ENCODE peak calls at places on chromosome 14, in seven cellular contexts. P, Q, F, I, Z, E and A are unnamed samples.

GRCh38 chr14:105315211-105315721 is 718 bp downstream of the PACS2 start:
- DNase-seq in I (no peak), Q (peak), F (no peak), Z (peak), P (peak), E (peak), A (no peak)

GRCh38 chr14:105333020-105333490 is 18.5 kb downstream of the PACS2 start:
- DNase-seq in Q (no peak), I (no peak), E (peak), P (no peak), Z (no peak), F (no peak), A (no peak)

GRCh38 chr14:95265106-95266094 is 54.3 kb downstream of the CLMN start:
- DNase-seq in F (no peak), P (peak), I (peak), Q (peak), Z (peak), E (peak), A (peak)

GRCh38 chr14:64979336-64980074 is 7.2 kb upstream of the FNTB start:
- DNase-seq in Q (peak), E (no peak), F (no peak), P (peak), Z (no peak), I (no peak), A (no peak)

GRCh38 chr14:80278293-80279037 is 67.2 kb upstream of the DIO2 start:
- DNase-seq in I (peak), P (peak), Z (peak), Q (peak), F (no peak), E (no peak), A (peak)

GRCh38 chr14:79749051-79749450 is 462.3 kb downstream of the DIO2 start:
- DNase-seq in F (no peak), P (no peak), Q (no peak), I (no peak), Z (no peak), E (no peak), A (no peak)

GRCh38 chr14:64210211-64210610 is 84.0 kb downstream of the ESR2 start:
- DNase-seq in Q (no peak), Z (no peak), I (no peak), E (no peak), F (no peak), P (no peak), A (no peak)

GRCh38 chr14:59215353-59215752 is 26.9 kb downstream of the DAAM1 start:
- DNase-seq in F (no peak), I (peak), Q (peak), P (peak), E (no peak), Z (peak), A (no peak)

GRCh38 chr14:102418853-102419240 is 56.1 kb downstream of the TECPR2 start:
- DNase-seq in Q (no peak), P (no peak), I (no peak), E (no peak), F (no peak), Z (no peak), A (no peak)

GRCh38 chr14:101018561-101019290 is 115.2 kb upstream of the RTL1 start:
- DNase-seq in E (no peak), Q (no peak), P (no peak), I (no peak), F (peak), Z (peak), A (no peak)

GRCh38 chr14:89543420-89543790 is 126.4 kb upstream of the FOXN3 start:
- DNase-seq in P (no peak), Z (peak), Q (peak), E (no peak), I (no peak), F (no peak), A (no peak)

GRCh38 chr14:58362798-58363412 is 32.8 kb upstream of the TOMM20L start:
- DNase-seq in Q (peak), Z (no peak), E (no peak), F (no peak), I (no peak), P (peak), A (no peak)

GRCh38 chr14:56580317-56580711 is 716 bp downstream of the TMEM260 start:
- DNase-seq in P (no peak), F (no peak), Z (no peak), Q (no peak), I (no peak), E (no peak), A (no peak)

GRCh38 chr14:56587701-56588100 is 8.1 kb downstream of the TMEM260 start:
- DNase-seq in P (no peak), I (no peak), E (no peak), Q (no peak), Z (no peak), F (no peak), A (no peak)

GRCh38 chr14:56590535-56590951 is 10.9 kb downstream of the TMEM260 start:
- DNase-seq in F (no peak), P (no peak), Q (peak), Z (no peak), E (no peak), I (no peak), A (no peak)

GRCh38 chr14:56581041-56581727 is 1.6 kb downstream of the TMEM260 start:
- DNase-seq in Z (no peak), Q (no peak), P (no peak), E (peak), F (no peak), I (no peak), A (no peak)

DNA sequence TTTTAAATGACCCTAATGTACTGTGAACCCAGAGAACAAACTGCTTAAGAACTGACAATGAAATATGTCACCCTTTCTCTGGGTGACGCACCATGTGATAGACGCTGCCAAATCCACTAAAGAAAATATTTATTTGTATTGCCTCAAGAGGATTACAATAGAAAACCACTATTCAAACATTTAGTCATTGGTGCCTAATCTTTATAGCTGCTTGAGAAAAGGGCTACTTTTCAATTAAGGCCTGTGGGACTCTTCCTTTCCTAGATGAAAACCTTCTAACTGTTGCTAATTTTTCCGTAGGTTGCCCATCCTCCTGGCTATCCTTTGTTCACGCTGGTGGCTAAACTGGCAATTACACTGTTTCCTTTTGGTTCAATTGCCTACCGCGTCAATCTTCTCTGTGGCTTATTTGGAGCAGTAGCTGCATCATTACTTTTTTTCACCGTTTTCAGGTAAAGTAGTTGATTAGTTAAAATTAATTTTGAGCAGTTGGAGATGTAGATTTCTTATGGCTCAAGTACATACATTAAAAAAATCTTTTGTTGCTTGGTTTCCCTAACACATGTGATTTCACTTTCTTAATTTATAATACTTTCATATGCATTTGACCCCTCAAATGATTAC is 6.0 kb downstream of the TMEM260 start:
- DNase-seq in I (no peak), F (no peak), Z (no peak), Q (no peak), P (no peak), E (no peak), A (no peak)
- TF ChIP-seq CTCF in I (no peak), F (no peak), Z (no peak), Q (no peak), P (no peak), E (no peak), A (no peak)

DNA sequence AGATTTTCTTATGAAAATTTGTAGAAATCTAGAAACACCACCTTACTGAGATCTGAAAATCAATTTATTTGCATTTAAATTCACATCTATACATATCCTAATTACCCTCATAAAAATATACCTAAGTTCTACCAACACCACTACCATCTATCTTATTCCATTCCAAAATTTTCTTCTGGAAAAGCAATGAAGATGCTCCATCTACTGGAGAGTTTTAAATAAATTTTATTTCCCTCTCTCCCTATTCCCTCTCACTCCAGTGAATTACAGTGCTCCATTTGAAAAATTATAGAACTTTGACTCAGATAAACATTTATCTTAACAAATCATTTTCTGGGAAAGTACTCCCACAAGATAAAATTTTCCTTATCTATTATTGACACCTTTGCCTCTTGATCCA is 2.3 kb upstream of the C14orf39 start:
- DNase-seq in F (no peak), Q (no peak), E (no peak), I (no peak), Z (no peak), P (no peak), A (no peak)
- TF ChIP-seq CTCF in F (peak), Q (peak), E (no peak), I (no peak), Z (no peak), P (no peak), A (no peak)

GRCh38 chr14:36746907-36747306 is 85.2 kb downstream of the PAX9 start:
- DNase-seq in Q (no peak), I (no peak), F (no peak), P (no peak), Z (no peak), E (no peak), A (no peak)

GRCh38 chr14:36748814-36749213 is 87.2 kb downstream of the PAX9 start:
- DNase-seq in E (no peak), F (no peak), I (no peak), Z (no peak), P (no peak), Q (no peak), A (no peak)

GRCh38 chr14:36750244-36750643 is 88.6 kb downstream of the PAX9 start:
- DNase-seq in Z (no peak), I (no peak), P (no peak), E (no peak), F (no peak), Q (no peak), A (no peak)

GRCh38 chr14:36751116-36751515 is 89.5 kb downstream of the PAX9 start:
- DNase-seq in Z (no peak), E (no peak), P (no peak), I (no peak), F (no peak), Q (no peak), A (no peak)

GRCh38 chr14:36747411-36748184 is 85.9 kb downstream of the PAX9 start:
- DNase-seq in F (no peak), P (peak), Z (no peak), Q (no peak), E (no peak), I (no peak), A (no peak)
- TF ChIP-seq CTCF in F (peak), P (peak), Z (peak), Q (peak), E (peak), I (peak), A (peak)

GRCh38 chr14:62303437-62303836 is 541.2 kb downstream of the SNAPC1 start:
- DNase-seq in Z (no peak), F (no peak), I (no peak), Q (no peak), P (no peak), E (no peak), A (no peak)

GRCh38 chr14:62304172-62304571 is 542.0 kb downstream of the SNAPC1 start:
- DNase-seq in Q (no peak), P (no peak), I (no peak), E (no peak), Z (no peak), F (no peak), A (no peak)

GRCh38 chr14:62308927-62309326 is 546.7 kb downstream of the SNAPC1 start:
- DNase-seq in Z (peak), Q (no peak), F (no peak), P (no peak), I (no peak), E (no peak), A (no peak)

GRCh38 chr14:62308316-62308715 is 546.1 kb downstream of the SNAPC1 start:
- DNase-seq in P (no peak), Z (peak), E (no peak), Q (no peak), F (no peak), I (no peak), A (no peak)

DNA sequence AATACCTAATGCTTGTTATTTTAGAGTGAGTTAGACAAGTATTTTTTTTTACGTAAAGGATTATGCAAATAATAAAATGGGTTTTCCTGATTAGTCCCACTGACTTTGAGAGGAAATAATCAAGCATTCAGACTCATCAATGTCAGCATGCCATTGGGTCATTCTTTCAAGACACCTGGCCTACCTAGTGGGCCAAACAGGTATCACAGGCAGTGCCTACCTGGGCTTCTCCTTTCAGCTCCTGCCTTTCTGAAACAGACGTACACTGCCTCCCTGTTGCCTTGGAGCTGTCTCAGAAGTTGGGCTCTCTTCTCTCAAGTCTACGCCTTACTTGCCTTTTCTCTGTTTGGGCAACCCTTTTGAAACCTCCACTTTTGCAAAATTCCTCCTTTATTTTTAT is 545.6 kb downstream of the SNAPC1 start:
- DNase-seq in F (no peak), Q (no peak), Z (no peak), I (no peak), E (no peak), P (no peak), A (no peak)
- TF ChIP-seq CTCF in F (no peak), Q (no peak), Z (no peak), I (no peak), E (no peak), P (no peak), A (no peak)

GRCh38 chr14:103729496-103730448 is 14.2 kb downstream of the ZFYVE21 start:
- DNase-seq in F (no peak), Q (no peak), Z (no peak), I (no peak), P (no peak), E (no peak), A (no peak)

GRCh38 chr14:103727313-103728000 is 11.8 kb downstream of the ZFYVE21 start:
- DNase-seq in F (no peak), E (no peak), Z (peak), Q (no peak), P (no peak), I (no peak), A (no peak)

GRCh38 chr14:103728141-103728540 is 12.5 kb downstream of the ZFYVE21 start:
- DNase-seq in I (no peak), E (no peak), Z (no peak), Q (no peak), F (no peak), P (no peak), A (no peak)

GRCh38 chr14:103730490-103731035 is 15.0 kb downstream of the ZFYVE21 start:
- DNase-seq in I (no peak), F (no peak), P (no peak), Q (peak), E (no peak), Z (peak), A (no peak)

GRCh38 chr14:103728721-103729120 is 13.1 kb downstream of the ZFYVE21 start:
- DNase-seq in Z (peak), I (no peak), E (no peak), Q (no peak), F (no peak), P (no peak), A (no peak)
- TF ChIP-seq CTCF in Z (no peak), I (no peak), E (no peak), Q (no peak), F (no peak), P (no peak), A (no peak)

DNA sequence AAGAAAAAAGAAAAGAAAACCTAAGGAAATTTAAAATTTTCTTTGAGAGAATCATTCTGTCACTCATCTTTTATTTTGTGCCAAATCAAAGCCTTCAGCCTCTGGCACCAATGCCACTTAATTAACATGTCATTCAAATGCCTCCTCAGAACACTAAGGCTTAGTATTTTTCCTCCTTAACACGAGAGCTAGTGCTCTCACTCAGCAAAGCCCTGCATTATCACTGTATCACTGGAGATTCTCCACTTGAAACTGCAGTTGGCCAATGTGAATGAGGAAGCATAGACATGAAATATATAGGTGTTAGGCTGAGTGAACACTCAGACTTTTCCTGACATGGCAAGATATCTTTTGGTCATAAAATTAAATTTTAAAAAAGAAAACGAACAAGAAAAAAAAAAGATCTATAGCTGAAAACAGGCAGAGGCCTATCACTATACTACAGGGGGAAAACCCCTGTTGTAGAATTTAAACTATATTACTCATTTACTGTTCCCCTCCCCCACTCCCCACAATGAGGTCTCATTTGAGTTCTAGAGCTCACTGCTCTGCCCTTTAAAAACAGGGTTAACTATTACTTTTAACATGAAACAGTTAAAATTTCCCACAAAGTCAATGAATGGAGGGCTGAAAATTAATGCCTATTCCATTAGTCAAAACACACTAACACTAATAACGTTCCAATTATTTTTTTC is 5.1 kb downstream of the MBIP start:
- DNase-seq in Z (no peak), E (no peak), I (no peak), Q (no peak), P (no peak), F (no peak), A (no peak)
- TF ChIP-seq CTCF in Z (no peak), E (no peak), I (no peak), Q (no peak), P (no peak), F (no peak), A (no peak)

GRCh38 chr14:55706893-55707292 is 126.9 kb downstream of the KTN1 start:
- DNase-seq in P (no peak), F (no peak), Z (no peak), E (no peak), Q (no peak), I (no peak), A (no peak)

GRCh38 chr14:55704654-55705053 is 124.6 kb downstream of the KTN1 start:
- DNase-seq in Q (no peak), F (no peak), I (no peak), Z (no peak), P (no peak), E (no peak), A (no peak)

GRCh38 chr14:55706341-55706684 is 126.3 kb downstream of the KTN1 start:
- DNase-seq in Z (no peak), F (no peak), E (no peak), Q (no peak), I (no peak), P (no peak), A (no peak)

GRCh38 chr14:55707365-55707804 is 127.4 kb downstream of the KTN1 start:
- DNase-seq in Q (peak), E (no peak), P (peak), F (no peak), I (peak), Z (no peak), A (no peak)

DNA sequence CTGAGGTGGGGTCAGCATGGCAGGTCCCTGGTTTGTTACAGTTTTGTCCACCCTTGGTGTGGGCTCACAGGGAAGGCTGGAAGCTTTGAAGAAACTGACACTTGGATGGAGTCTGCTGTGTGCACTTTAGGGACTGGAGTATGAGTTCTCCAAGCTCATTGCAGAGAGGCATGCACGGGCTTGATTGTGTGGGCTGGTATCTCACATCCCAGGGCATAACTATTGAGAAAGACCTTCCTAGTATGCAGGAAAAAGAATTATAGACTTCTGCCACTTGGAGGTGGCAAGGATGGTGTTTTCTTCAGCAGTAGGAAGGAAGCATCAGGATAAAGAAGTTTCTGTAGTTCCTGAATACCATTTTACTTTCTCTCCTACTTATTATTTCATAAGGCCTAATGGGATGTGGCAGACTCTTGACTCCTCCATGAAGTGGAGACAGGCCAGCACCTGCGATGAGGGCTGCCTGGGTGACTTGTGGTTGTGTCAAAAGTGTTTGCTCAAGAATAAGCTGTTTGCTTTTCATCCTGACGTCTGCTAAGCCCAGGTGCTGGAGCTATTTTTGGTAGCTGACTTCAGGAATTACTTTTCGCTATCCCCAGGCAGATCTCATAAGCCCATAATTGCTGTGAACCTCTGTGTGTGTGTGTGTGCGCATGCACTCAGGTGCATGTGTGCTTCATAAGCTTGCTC is 125.8 kb downstream of the KTN1 start:
- DNase-seq in F (no peak), E (no peak), Z (peak), P (no peak), Q (no peak), I (no peak), A (no peak)
- TF ChIP-seq CTCF in F (no peak), E (no peak), Z (no peak), P (no peak), Q (no peak), I (no peak), A (no peak)